ENCODE peak calls at places on chromosomes 1 and 21, in seven cellular contexts. One of them, this sample, is unnamed.

GRCh38 chr1:74689800-74690696 is 16.5 kb upstream of the ERICH3 start:
- DNase-seq in hepatocyte: peak; percentile 79
- DNase-seq in right lobe of liver: no peak
- DNase-seq in CD8-positive, alpha-beta T cell: peak; percentile 33
- DNase-seq in vagina: no peak
- DNase-seq in breast epithelium: no peak
- DNase-seq in astrocyte: no peak
- DNase-seq in this sample: peak; percentile 38

GRCh38 chr1:29736582-29737188 is 500.4 kb downstream of the PTPRU start:
- DNase-seq in hepatocyte: peak; percentile 85
- DNase-seq in right lobe of liver: no peak
- DNase-seq in CD8-positive, alpha-beta T cell: no peak
- DNase-seq in vagina: no peak
- DNase-seq in breast epithelium: no peak
- DNase-seq in astrocyte: peak; percentile 37
- DNase-seq in this sample: no peak

GRCh38 chr1:80218112-80218511 is 1211.6 kb upstream of the ADGRL4 start:
- DNase-seq in hepatocyte: peak; percentile 69
- DNase-seq in right lobe of liver: no peak
- DNase-seq in CD8-positive, alpha-beta T cell: no peak
- DNase-seq in vagina: no peak
- DNase-seq in breast epithelium: no peak
- DNase-seq in astrocyte: peak; percentile 18
- DNase-seq in this sample: no peak

GRCh38 chr1:229272164-229273158 is 1.6 kb downstream of the RAB4A start:
- DNase-seq in hepatocyte: no peak
- DNase-seq in right lobe of liver: no peak
- DNase-seq in CD8-positive, alpha-beta T cell: no peak
- DNase-seq in vagina: no peak
- DNase-seq in breast epithelium: no peak
- DNase-seq in astrocyte: no peak
- DNase-seq in this sample: no peak

GRCh38 chr1:31431351-31431750 is 18.3 kb downstream of the SERINC2 start:
- DNase-seq in hepatocyte: no peak
- DNase-seq in right lobe of liver: peak; percentile 85
- DNase-seq in CD8-positive, alpha-beta T cell: no peak
- DNase-seq in vagina: no peak
- DNase-seq in breast epithelium: no peak
- DNase-seq in astrocyte: no peak
- DNase-seq in this sample: no peak

GRCh38 chr1:50419192-50419906 is 3.9 kb downstream of the DMRTA2 start:
- DNase-seq in hepatocyte: no peak
- DNase-seq in right lobe of liver: no peak
- DNase-seq in CD8-positive, alpha-beta T cell: no peak
- DNase-seq in vagina: no peak
- DNase-seq in breast epithelium: no peak
- DNase-seq in astrocyte: no peak
- DNase-seq in this sample: no peak

GRCh38 chr1:113363935-113364334 is 26.4 kb upstream of the MAGI3 start:
- DNase-seq in hepatocyte: no peak
- DNase-seq in right lobe of liver: no peak
- DNase-seq in CD8-positive, alpha-beta T cell: no peak
- DNase-seq in vagina: no peak
- DNase-seq in breast epithelium: no peak
- DNase-seq in astrocyte: no peak
- DNase-seq in this sample: no peak

GRCh38 chr1:155198547-155198906 is 9.2 kb downstream of the THBS3 start:
- DNase-seq in hepatocyte: no peak
- DNase-seq in right lobe of liver: no peak
- DNase-seq in CD8-positive, alpha-beta T cell: no peak
- DNase-seq in vagina: no peak
- DNase-seq in breast epithelium: no peak
- DNase-seq in astrocyte: no peak
- DNase-seq in this sample: no peak

GRCh38 chr1:235583511-235584001 is 66.0 kb downstream of the GNG4 start:
- DNase-seq in hepatocyte: no peak
- DNase-seq in right lobe of liver: no peak
- DNase-seq in CD8-positive, alpha-beta T cell: no peak
- DNase-seq in vagina: no peak
- DNase-seq in breast epithelium: no peak
- DNase-seq in astrocyte: no peak
- DNase-seq in this sample: no peak

GRCh38 chr1:2812136-2812535 is 10.6 kb upstream of the TTC34 start:
- DNase-seq in hepatocyte: no peak
- DNase-seq in right lobe of liver: no peak
- DNase-seq in CD8-positive, alpha-beta T cell: no peak
- DNase-seq in vagina: no peak
- DNase-seq in breast epithelium: no peak
- DNase-seq in astrocyte: no peak
- DNase-seq in this sample: no peak
- H3K9me3 ChIP-seq in hepatocyte: no peaks in the 10 kb centered on the region
- H3K9me3 ChIP-seq in right lobe of liver: no peaks in the 10 kb centered on the region
- H3K9me3 ChIP-seq in CD8-positive, alpha-beta T cell: no peaks in the 10 kb centered on the region
- H3K9me3 ChIP-seq in vagina: no peaks in the 10 kb centered on the region
- H3K9me3 ChIP-seq in breast epithelium: peaks cover 20% of the 10 kb centered on the region
- H3K9me3 ChIP-seq in astrocyte: peaks cover 8% of the 10 kb centered on the region
- H3K9me3 ChIP-seq in this sample: peaks cover 3% of the 10 kb centered on the region

GRCh38 chr1:247145279-247145678 is 26.5 kb downstream of the ZNF124 start:
- DNase-seq in hepatocyte: no peak
- DNase-seq in right lobe of liver: no peak
- DNase-seq in CD8-positive, alpha-beta T cell: no peak
- DNase-seq in vagina: no peak
- DNase-seq in breast epithelium: no peak
- DNase-seq in astrocyte: no peak
- DNase-seq in this sample: no peak

GRCh38 chr1:247146671-247147070 is 25.1 kb downstream of the ZNF124 start:
- DNase-seq in hepatocyte: no peak
- DNase-seq in right lobe of liver: no peak
- DNase-seq in CD8-positive, alpha-beta T cell: no peak
- DNase-seq in vagina: no peak
- DNase-seq in breast epithelium: no peak
- DNase-seq in astrocyte: no peak
- DNase-seq in this sample: no peak

GRCh38 chr1:247147781-247148180 is 24.0 kb downstream of the ZNF124 start:
- DNase-seq in hepatocyte: no peak
- DNase-seq in right lobe of liver: no peak
- DNase-seq in CD8-positive, alpha-beta T cell: no peak
- DNase-seq in vagina: no peak
- DNase-seq in breast epithelium: no peak
- DNase-seq in astrocyte: peak; percentile 18
- DNase-seq in this sample: no peak
- H3K9me3 ChIP-seq in hepatocyte: peaks cover 47% of the 10 kb centered on the region
- H3K9me3 ChIP-seq in right lobe of liver: peaks cover 5% of the 10 kb centered on the region
- H3K9me3 ChIP-seq in CD8-positive, alpha-beta T cell: peaks cover 42% of the 10 kb centered on the region
- H3K9me3 ChIP-seq in vagina: peaks cover 13% of the 10 kb centered on the region
- H3K9me3 ChIP-seq in breast epithelium: peaks cover 69% of the 10 kb centered on the region
- H3K9me3 ChIP-seq in astrocyte: peaks cover 12% of the 10 kb centered on the region
- H3K9me3 ChIP-seq in this sample: peaks cover 25% of the 10 kb centered on the region

DNA sequence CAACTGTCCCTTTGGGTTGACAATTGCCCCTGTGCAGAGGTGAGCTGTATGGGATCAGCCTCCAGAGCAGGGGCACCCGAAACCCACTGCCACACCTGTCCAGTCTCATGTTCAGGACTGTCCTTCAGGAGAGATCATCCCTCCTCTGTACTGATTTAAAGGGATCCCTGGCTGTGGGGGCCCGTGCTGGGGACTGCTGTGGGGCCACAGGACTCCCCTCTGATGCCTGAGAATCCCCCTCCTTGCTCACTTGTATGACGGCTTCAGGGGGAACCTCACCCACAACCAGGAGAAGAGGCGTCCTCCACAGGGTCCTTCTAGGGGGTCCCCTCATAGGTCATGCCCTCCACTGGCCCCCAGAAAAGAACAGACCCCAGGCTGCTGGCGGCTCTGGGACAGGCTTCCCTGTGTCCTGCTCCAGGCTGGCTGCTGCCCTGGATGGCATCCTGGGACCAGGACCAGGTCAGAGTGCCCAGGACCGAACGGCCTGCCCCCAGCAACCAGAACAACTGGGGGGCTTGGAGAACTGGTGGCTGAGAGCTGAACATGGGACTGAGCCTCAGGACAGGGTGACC is 77.5 kb upstream of the ACTRT2 start:
- DNase-seq in hepatocyte: no peak
- DNase-seq in right lobe of liver: peak; percentile 19
- DNase-seq in CD8-positive, alpha-beta T cell: no peak
- DNase-seq in vagina: no peak
- DNase-seq in breast epithelium: no peak
- DNase-seq in astrocyte: no peak
- DNase-seq in this sample: no peak
- H3K9me3 ChIP-seq in hepatocyte: no peaks in the 10 kb centered on the region
- H3K9me3 ChIP-seq in right lobe of liver: no peaks in the 10 kb centered on the region
- H3K9me3 ChIP-seq in CD8-positive, alpha-beta T cell: no peaks in the 10 kb centered on the region
- H3K9me3 ChIP-seq in vagina: peaks cover 7% of the 10 kb centered on the region
- H3K9me3 ChIP-seq in breast epithelium: peaks cover 15% of the 10 kb centered on the region
- H3K9me3 ChIP-seq in astrocyte: peaks cover 7% of the 10 kb centered on the region
- H3K9me3 ChIP-seq in this sample: peaks cover 13% of the 10 kb centered on the region

GRCh38 chr1:248047008-248047407 is 372 bp downstream of the OR2L3 start:
- DNase-seq in hepatocyte: no peak
- DNase-seq in right lobe of liver: no peak
- DNase-seq in CD8-positive, alpha-beta T cell: no peak
- DNase-seq in vagina: no peak
- DNase-seq in breast epithelium: no peak
- DNase-seq in astrocyte: no peak
- DNase-seq in this sample: no peak
- H3K9me3 ChIP-seq in hepatocyte: peaks cover 5% of the 10 kb centered on the region
- H3K9me3 ChIP-seq in right lobe of liver: no peaks in the 10 kb centered on the region
- H3K9me3 ChIP-seq in CD8-positive, alpha-beta T cell: no peaks in the 10 kb centered on the region
- H3K9me3 ChIP-seq in vagina: no peaks in the 10 kb centered on the region
- H3K9me3 ChIP-seq in breast epithelium: no peaks in the 10 kb centered on the region
- H3K9me3 ChIP-seq in astrocyte: peaks cover 10% of the 10 kb centered on the region
- H3K9me3 ChIP-seq in this sample: no peaks in the 10 kb centered on the region

DNA sequence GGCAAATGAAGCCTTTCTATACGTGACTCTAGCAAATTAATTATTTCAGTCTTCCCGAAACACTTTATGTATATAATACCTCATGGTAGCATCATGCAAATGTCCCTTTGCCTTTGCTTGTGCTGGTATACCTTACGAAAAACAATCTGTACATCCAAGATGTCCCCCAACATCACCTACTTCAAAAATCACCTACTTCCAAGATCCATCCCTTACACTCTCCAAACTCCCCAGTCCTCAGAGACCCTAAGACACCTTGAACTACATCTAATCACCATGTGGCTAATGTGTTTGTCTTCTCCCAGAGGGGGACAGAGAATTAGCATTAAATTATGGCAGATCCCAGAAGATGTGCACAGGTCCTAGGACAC is 46.5 kb upstream of the CRNN start:
- DNase-seq in hepatocyte: no peak
- DNase-seq in right lobe of liver: no peak
- DNase-seq in CD8-positive, alpha-beta T cell: no peak
- DNase-seq in vagina: peak; percentile 5
- DNase-seq in breast epithelium: no peak
- DNase-seq in astrocyte: no peak
- DNase-seq in this sample: no peak
- H3K9me3 ChIP-seq in hepatocyte: no peaks in the 10 kb centered on the region
- H3K9me3 ChIP-seq in right lobe of liver: no peaks in the 10 kb centered on the region
- H3K9me3 ChIP-seq in CD8-positive, alpha-beta T cell: no peaks in the 10 kb centered on the region
- H3K9me3 ChIP-seq in vagina: no peaks in the 10 kb centered on the region
- H3K9me3 ChIP-seq in breast epithelium: no peaks in the 10 kb centered on the region
- H3K9me3 ChIP-seq in astrocyte: no peaks in the 10 kb centered on the region
- H3K9me3 ChIP-seq in this sample: no peaks in the 10 kb centered on the region

GRCh38 chr1:14314032-14314431 is 284.5 kb upstream of the KAZN start:
- DNase-seq in hepatocyte: no peak
- DNase-seq in right lobe of liver: no peak
- DNase-seq in CD8-positive, alpha-beta T cell: no peak
- DNase-seq in vagina: no peak
- DNase-seq in breast epithelium: no peak
- DNase-seq in astrocyte: no peak
- DNase-seq in this sample: no peak
- H3K9me3 ChIP-seq in hepatocyte: no peaks in the 10 kb centered on the region
- H3K9me3 ChIP-seq in right lobe of liver: no peaks in the 10 kb centered on the region
- H3K9me3 ChIP-seq in CD8-positive, alpha-beta T cell: no peaks in the 10 kb centered on the region
- H3K9me3 ChIP-seq in vagina: no peaks in the 10 kb centered on the region
- H3K9me3 ChIP-seq in breast epithelium: no peaks in the 10 kb centered on the region
- H3K9me3 ChIP-seq in astrocyte: no peaks in the 10 kb centered on the region
- H3K9me3 ChIP-seq in this sample: no peaks in the 10 kb centered on the region

GRCh38 chr1:180732866-180733265 is 101.0 kb downstream of the XPR1 start:
- DNase-seq in hepatocyte: no peak
- DNase-seq in right lobe of liver: no peak
- DNase-seq in CD8-positive, alpha-beta T cell: no peak
- DNase-seq in vagina: no peak
- DNase-seq in breast epithelium: no peak
- DNase-seq in astrocyte: no peak
- DNase-seq in this sample: no peak
- H3K9me3 ChIP-seq in hepatocyte: peaks cover 6% of the 10 kb centered on the region
- H3K9me3 ChIP-seq in right lobe of liver: peaks cover 7% of the 10 kb centered on the region
- H3K9me3 ChIP-seq in CD8-positive, alpha-beta T cell: peaks cover 18% of the 10 kb centered on the region
- H3K9me3 ChIP-seq in vagina: peaks cover 6% of the 10 kb centered on the region
- H3K9me3 ChIP-seq in breast epithelium: peaks cover 19% of the 10 kb centered on the region
- H3K9me3 ChIP-seq in astrocyte: peaks cover 7% of the 10 kb centered on the region
- H3K9me3 ChIP-seq in this sample: peaks cover 18% of the 10 kb centered on the region

GRCh38 chr21:9780441-9780937 is 740.9 kb upstream of the TPTE start:
- DNase-seq in hepatocyte: no peak
- DNase-seq in right lobe of liver: no peak
- DNase-seq in CD8-positive, alpha-beta T cell: no peak
- DNase-seq in vagina: no peak
- DNase-seq in breast epithelium: no peak
- DNase-seq in astrocyte: no peak
- DNase-seq in this sample: no peak
- H3K9me3 ChIP-seq in hepatocyte: peaks cover 37% of the 10 kb centered on the region
- H3K9me3 ChIP-seq in right lobe of liver: no peaks in the 10 kb centered on the region
- H3K9me3 ChIP-seq in CD8-positive, alpha-beta T cell: no peaks in the 10 kb centered on the region
- H3K9me3 ChIP-seq in vagina: no peaks in the 10 kb centered on the region
- H3K9me3 ChIP-seq in breast epithelium: peaks cover 11% of the 10 kb centered on the region
- H3K9me3 ChIP-seq in astrocyte: peaks cover 31% of the 10 kb centered on the region
- H3K9me3 ChIP-seq in this sample: peaks cover 15% of the 10 kb centered on the region

This sample was measured in naive thymus-derived CD4-positive, alpha-beta T cell.